ENCODE peak calls at places on chromosome 14, in eight cellular contexts. U is bronchial epithelial cell, N is astrocyte of the cerebellum, Z is ovary, C is IMR-90, R is fibroblast of the aortic adventitia, Q is spleen, A is right atrium auricular region. Y is an unnamed sample.
A peak's percentile ranks its signal among the peaks of the same experiment; 100 is the strongest.

GRCh38 chr14:63614964-63615363 is 26.7 kb downstream of the WDR89 start:
- DNase-seq in N (peak; percentile 8), U (peak; percentile 30), Z (no peak), R (peak; percentile 76), A (no peak), C (peak; percentile 67), Q (no peak), Y (peak; percentile 83)

GRCh38 chr14:67987596-67987995 is 168.0 kb downstream of the RAD51B start:
- DNase-seq in N (peak; percentile 97), A (no peak), Q (no peak), R (peak; percentile 94), C (peak; percentile 95), U (peak; percentile 52), Z (no peak), Y (peak; percentile 92)

GRCh38 chr14:35985504-35986218 is 159.5 kb downstream of the BRMS1L start:
- DNase-seq in A (no peak), C (no peak), Q (no peak), N (peak; percentile 6), R (no peak), Z (no peak), U (no peak), Y (no peak)

GRCh38 chr14:23663127-23663526 is 27.0 kb downstream of the DHRS2 start:
- DNase-seq in R (no peak), N (no peak), A (no peak), Z (no peak), C (no peak), U (no peak), Q (no peak), Y (no peak)

GRCh38 chr14:33512201-33512600 is 438.7 kb downstream of the EGLN3 start:
- DNase-seq in U (peak; percentile 6), R (peak; percentile 74), A (no peak), Q (no peak), Z (no peak), N (peak; percentile 36), C (no peak), Y (peak; percentile 88)

GRCh38 chr14:95611293-95611880 is 74.8 kb upstream of the TCL1B start:
- DNase-seq in R (no peak), A (no peak), C (no peak), N (no peak), Z (no peak), U (peak; percentile 5), Q (no peak), Y (no peak)

GRCh38 chr14:73965206-73965605 is 15.1 kb downstream of the COQ6 start:
- DNase-seq in N (no peak), A (no peak), R (no peak), U (no peak), Q (no peak), Z (no peak), C (no peak), Y (no peak)

GRCh38 chr14:103881927-103882281 is 34.5 kb upstream of the PPP1R13B start:
- DNase-seq in R (no peak), A (no peak), U (no peak), C (no peak), Q (no peak), Z (no peak), N (no peak), Y (no peak)

GRCh38 chr14:68146812-68147211 is 327.2 kb downstream of the RAD51B start:
- DNase-seq in N (peak; percentile 98), U (peak; percentile 67), Z (no peak), C (peak; percentile 96), A (no peak), Q (no peak), R (peak; percentile 99), Y (peak; percentile 97)

GRCh38 chr14:70086685-70087379 is 101.9 kb downstream of the SLC8A3 start:
- DNase-seq in Q (no peak), Z (no peak), A (no peak), R (peak; percentile 65), C (peak; percentile 54), N (peak; percentile 36), U (peak; percentile 48), Y (peak; percentile 62)

GRCh38 chr14:71403673-71404072 is 496.4 kb downstream of the PCNX1 start:
- DNase-seq in C (peak; percentile 44), N (peak; percentile 13), Q (no peak), U (peak; percentile 50), Z (no peak), R (peak; percentile 46), A (no peak), Y (peak; percentile 53)

GRCh38 chr14:22824711-22825359 is 4.9 kb upstream of the MRPL52 start:
- DNase-seq in A (no peak), C (peak; percentile 98), R (peak; percentile 96), N (peak; percentile 97), U (peak; percentile 93), Q (peak; percentile 72), Z (no peak), Y (peak; percentile 98)

GRCh38 chr14:21107360-21107781 is 6.5 kb downstream of the TMEM253 start:
- DNase-seq in N (no peak), Q (no peak), Z (no peak), R (peak; percentile 48), U (peak; percentile 47), A (no peak), C (peak; percentile 48), Y (no peak)

GRCh38 chr14:67457782-67458181 is 30.7 kb downstream of the TMEM229B start:
- DNase-seq in Q (no peak), A (no peak), N (no peak), U (no peak), C (no peak), R (no peak), Z (no peak), Y (no peak)

GRCh38 chr14:45905672-45906071 is 652.7 kb upstream of the MIS18BP1 start:
- DNase-seq in R (no peak), N (no peak), Z (no peak), U (no peak), Q (no peak), C (no peak), A (no peak), Y (no peak)

GRCh38 chr14:104686624-104687517 is 2.5 kb upstream of the INF2 start:
- DNase-seq in N (no peak), Q (no peak), C (no peak), R (no peak), U (no peak), Z (no peak), A (no peak), Y (no peak)

GRCh38 chr14:59897757-59898383 is 22.1 kb upstream of the LRRC9 start:
- DNase-seq in Z (no peak), C (no peak), Q (no peak), R (peak; percentile 51), N (peak; percentile 46), U (peak; percentile 34), A (no peak), Y (peak; percentile 47)

GRCh38 chr14:61872452-61872851 is 110.2 kb downstream of the SNAPC1 start:
- DNase-seq in U (no peak), Z (no peak), A (no peak), N (no peak), R (no peak), Q (no peak), C (no peak), Y (no peak)

GRCh38 chr14:31194095-31194494 is 13.5 kb downstream of the HECTD1 start:
- DNase-seq in R (no peak), N (no peak), Q (no peak), U (no peak), A (no peak), C (peak; percentile 54), Z (no peak), Y (peak; percentile 32)

GRCh38 chr14:69133206-69134125 is 19.5 kb downstream of the DCAF5 start:
- DNase-seq in R (peak; percentile 88), U (peak; percentile 71), C (peak; percentile 78), Q (no peak), Z (no peak), N (no peak), A (no peak), Y (peak; percentile 79)

GRCh38 chr14:93797536-93797935 is 9.3 kb upstream of the PRIMA1 start:
- DNase-seq in R (no peak), Q (no peak), N (no peak), C (no peak), A (no peak), U (no peak), Z (no peak), Y (no peak)

GRCh38 chr14:89336338-89336737 is 80.7 kb downstream of the FOXN3 start:
- DNase-seq in R (no peak), N (no peak), A (no peak), Q (no peak), Z (no peak), C (no peak), U (no peak), Y (no peak)
- TF ChIP-seq CTCF in R (no peak), N (no peak), A (no peak), Q (peak; percentile 24), Z (no peak), C (no peak), U (no peak), Y (no peak)

GRCh38 chr14:64910847-64911495 is 3.3 kb upstream of the CHURC1 start:
- DNase-seq in N (peak; percentile 12), U (peak; percentile 44), C (peak; percentile 55), R (peak; percentile 59), A (no peak), Z (no peak), Q (no peak), Y (peak; percentile 60)
- TF ChIP-seq CTCF in N (peak; percentile 79), U (peak; percentile 38), C (peak; percentile 79), R (peak; percentile 84), A (peak; percentile 55), Z (no peak), Q (peak; percentile 26), Y (peak; percentile 73)

DNA sequence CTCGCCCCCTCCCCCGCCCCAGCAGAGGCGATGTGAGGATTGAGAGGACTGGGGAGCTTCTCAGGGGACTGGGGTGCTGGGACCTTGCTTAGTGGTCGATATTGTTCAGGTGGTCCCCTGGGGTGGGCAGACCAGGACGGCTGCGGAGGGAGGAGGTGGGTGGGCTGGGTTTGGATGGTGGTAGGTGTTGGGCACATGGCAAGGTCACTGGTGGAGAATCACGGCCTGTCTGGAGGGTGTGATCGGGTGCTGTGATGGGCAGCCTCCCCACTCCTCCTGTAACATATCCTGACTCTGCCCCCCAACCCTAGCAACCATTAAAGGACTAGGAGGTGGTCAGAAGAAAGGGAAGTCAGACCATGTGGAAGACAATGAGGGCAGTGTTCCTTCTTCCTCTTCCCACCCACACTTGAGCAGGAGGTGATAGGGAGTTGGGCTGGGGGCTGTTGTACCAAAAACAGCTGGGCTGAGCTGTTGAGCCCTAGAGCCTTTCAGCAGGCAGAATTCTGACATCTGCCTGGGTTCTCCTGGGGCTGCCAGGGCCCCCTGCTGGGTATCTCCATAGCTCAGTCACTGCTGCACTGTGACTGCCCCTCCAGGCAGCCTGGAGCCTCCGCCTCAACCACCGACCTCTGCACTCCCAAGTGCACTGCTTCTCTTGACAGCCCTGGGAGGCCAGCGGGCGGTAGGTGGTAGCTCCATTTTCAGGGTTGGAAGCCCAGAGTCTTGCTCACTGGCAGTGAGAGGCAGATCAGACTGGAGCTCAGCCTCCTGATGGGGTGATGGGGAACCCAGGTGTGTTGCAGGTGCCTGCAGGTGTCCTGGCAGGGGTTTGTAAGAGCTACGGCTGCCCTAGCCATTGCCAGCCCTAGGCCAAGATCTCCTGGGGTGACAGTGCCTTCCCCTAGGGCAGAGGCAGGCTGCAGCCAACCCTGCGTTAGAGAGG is 15.3 kb downstream of the VASH1 start:
- DNase-seq in A (no peak), Z (no peak), N (no peak), Q (peak; percentile 70), R (no peak), U (no peak), C (no peak), Y (no peak)
- TF ChIP-seq CTCF in A (no peak), Z (no peak), N (no peak), Q (no peak), R (no peak), U (no peak), C (no peak), Y (no peak)

DNA sequence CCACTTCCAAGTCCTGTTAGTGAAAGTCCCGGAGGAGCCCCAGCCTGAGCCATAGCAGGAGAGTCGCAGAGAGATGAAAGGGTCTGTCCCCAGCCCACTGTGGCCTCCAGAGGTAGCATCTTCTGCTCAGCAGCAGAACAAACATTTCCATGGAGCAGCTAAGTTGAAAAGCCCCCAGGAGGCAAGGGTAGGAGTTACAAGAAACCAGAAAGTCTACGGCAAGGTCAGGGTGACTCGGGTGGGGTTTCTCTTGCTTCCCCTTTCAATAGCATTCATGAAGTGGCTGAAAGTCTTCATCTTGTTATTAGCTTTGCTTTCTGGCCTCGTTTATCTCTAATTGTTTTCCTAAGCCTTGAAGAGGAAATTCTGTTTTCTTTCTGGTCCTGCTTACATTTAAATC is 151.2 kb upstream of the DIO3 start:
- DNase-seq in Q (no peak), R (no peak), Z (no peak), U (no peak), N (no peak), A (no peak), C (no peak), Y (no peak)
- TF ChIP-seq CTCF in Q (no peak), R (no peak), Z (no peak), U (no peak), N (no peak), A (no peak), C (no peak), Y (no peak)

Y was measured in cardiac fibroblast.